ENCODE peak calls at places on chromosomes 5 and 9, in seven cellular contexts. Z is IMR-90, X is mesendoderm, M is H9, N is neuronal stem cell, J is H1, D is trophoblast cell. E is an unnamed sample.

GRCh38 chr9:29213374-29214161 is 1640.3 kb upstream of the C9orf72 start:
- DNase-seq in Z (no peak), X (peak; percentile 77), M (peak; percentile 81), N (peak; percentile 54), J (no peak), D (no peak), E (peak; percentile 57)

GRCh38 chr5:149227168-149227826 is 44.4 kb upstream of the AFAP1L1 start:
- DNase-seq in Z (peak; percentile 79), X (peak; percentile 13), M (no peak), N (no peak), J (no peak), D (peak; percentile 50), E (peak; percentile 78)

GRCh38 chr5:55226934-55227737 is at the start of gene MCIDAS:
- DNase-seq in Z (peak; percentile 6), X (peak; percentile 85), M (peak; percentile 81), N (peak; percentile 70), J (no peak), D (peak; percentile 52), E (peak; percentile 33)

GRCh38 chr5:113166710-113167366 is 190.2 kb downstream of the DCP2 start:
- DNase-seq in Z (peak; percentile 89), X (no peak), M (no peak), N (no peak), J (no peak), D (peak; percentile 61), E (peak; percentile 90)

GRCh38 chr5:27171696-27172362 is 133.4 kb upstream of the CDH9 start:
- DNase-seq in Z (no peak), X (no peak), M (no peak), N (no peak), J (no peak), D (no peak), E (no peak)

GRCh38 chr5:96537386-96537785 is 104.3 kb upstream of the PCSK1 start:
- DNase-seq in Z (peak; percentile 89), X (no peak), M (no peak), N (no peak), J (no peak), D (no peak), E (peak; percentile 89)

GRCh38 chr9:113875917-113876805 is at the start of gene ZNF618:
- DNase-seq in Z (no peak), X (peak; percentile 35), M (no peak), N (peak; percentile 23), J (no peak), D (peak; percentile 50), E (peak; percentile 35)

GRCh38 chr9:110579763-110580255 is 268 bp upstream of the SVEP1 start:
- DNase-seq in Z (peak; percentile 71), X (peak; percentile 88), M (peak; percentile 40), N (peak; percentile 45), J (no peak), D (peak; percentile 23), E (peak; percentile 83)

GRCh38 chr5:160520609-160521391 is 99.1 kb downstream of the PTTG1 start:
- DNase-seq in Z (no peak), X (no peak), M (no peak), N (no peak), J (no peak), D (peak; percentile 65), E (no peak)

GRCh38 chr9:76459691-76460635 is 981 bp downstream of the GCNT1 start:
- DNase-seq in Z (peak; percentile 62), X (peak; percentile 93), M (peak; percentile 54), N (peak; percentile 23), J (no peak), D (peak; percentile 93), E (peak; percentile 73)

GRCh38 chr9:12813960-12814876 is 39.4 kb downstream of the LURAP1L start:
- DNase-seq in Z (peak; percentile 100), X (peak; percentile 15), M (no peak), N (no peak), J (no peak), D (peak; percentile 95), E (peak; percentile 99)

GRCh38 chr9:113541019-113541900 is 77.7 kb downstream of the RGS3 start:
- DNase-seq in Z (peak; percentile 55), X (peak; percentile 97), M (peak; percentile 88), N (peak; percentile 56), J (no peak), D (peak; percentile 10), E (peak; percentile 76)

GRCh38 chr5:101679816-101680215 is 616.3 kb downstream of the SLCO4C1 start:
- DNase-seq in Z (no peak), X (peak; percentile 9), M (no peak), N (no peak), J (no peak), D (no peak), E (peak; percentile 1)

GRCh38 chr9:128635266-128636023 is 21.2 kb downstream of the DYNC2I2 start:
- DNase-seq in Z (peak; percentile 94), X (peak; percentile 99), M (peak; percentile 96), N (peak; percentile 39), J (peak; percentile 81), D (peak; percentile 99), E (peak; percentile 94)

GRCh38 chr9:113988951-113989780 is 88.9 kb downstream of the AMBP start:
- DNase-seq in Z (no peak), X (no peak), M (no peak), N (no peak), J (no peak), D (no peak), E (no peak)

GRCh38 chr5:159412284-159413046 is 82.2 kb upstream of the IL12B start:
- DNase-seq in Z (no peak), X (peak; percentile 71), M (no peak), N (no peak), J (no peak), D (no peak), E (peak; percentile 12)

GRCh38 chr9:7782390-7783120 is 17.0 kb downstream of the DMAC1 start:
- DNase-seq in Z (no peak), X (no peak), M (no peak), N (no peak), J (no peak), D (no peak), E (no peak)

GRCh38 chr5:52878671-52879070 is 91.0 kb downstream of the ITGA1 start:
- DNase-seq in Z (peak; percentile 44), X (no peak), M (no peak), N (no peak), J (no peak), D (no peak), E (peak; percentile 70)

GRCh38 chr9:106878943-106879916 is 16.3 kb downstream of the ZNF462 start:
- DNase-seq in Z (peak; percentile 99), X (no peak), M (no peak), N (peak; percentile 52), J (no peak), D (peak; percentile 28), E (peak; percentile 98)

GRCh38 chr5:90390933-90391332 is 18.6 kb downstream of the CETN3 start:
- DNase-seq in Z (no peak), X (peak; percentile 77), M (peak; percentile 43), N (no peak), J (no peak), D (peak; percentile 62), E (peak; percentile 8)

GRCh38 chr5:60613826-60614225 is 86.1 kb downstream of the DEPDC1B start:
- DNase-seq in Z (no peak), X (no peak), M (no peak), N (no peak), J (no peak), D (no peak), E (no peak)

GRCh38 chr5:129857124-129857523 is 47.1 kb upstream of the CHSY3 start:
- DNase-seq in Z (no peak), X (no peak), M (no peak), N (no peak), J (no peak), D (no peak), E (peak; percentile 5)

GRCh38 chr5:79955496-79956172 is 35.4 kb downstream of the MTX3 start:
- DNase-seq in Z (no peak), X (no peak), M (no peak), N (no peak), J (no peak), D (no peak), E (no peak)
- H3K27ac ChIP-seq in Z (no peak overlapping the region), X (no peak overlapping the region), M (no peak overlapping the region), N (no peak overlapping the region), J (no peak overlapping the region), D (peak overlapping the region; percentile 20), E (no peak overlapping the region)

GRCh38 chr9:117826837-117827236 is 122.6 kb downstream of the TLR4 start:
- DNase-seq in Z (no peak), X (no peak), M (no peak), N (no peak), J (no peak), D (no peak), E (no peak)
- H3K4ac ChIP-seq in Z (no peak overlapping the region), X (no peak overlapping the region), M (no peak overlapping the region), N (no peak overlapping the region), J (no peak overlapping the region), D (no peak overlapping the region), E (no peak overlapping the region)

GRCh38 chr9:1535051-1535450 is 480.1 kb upstream of the SMARCA2 start:
- DNase-seq in Z (no peak), X (no peak), M (no peak), N (no peak), J (no peak), D (peak; percentile 50), E (no peak)

GRCh38 chr9:1531411-1531903 is 481.3 kb downstream of the DMRT2 start:
- DNase-seq in Z (no peak), X (no peak), M (no peak), N (no peak), J (no peak), D (no peak), E (no peak)

GRCh38 chr9:1535599-1535998 is 479.5 kb upstream of the SMARCA2 start:
- DNase-seq in Z (no peak), X (no peak), M (no peak), N (no peak), J (no peak), D (no peak), E (no peak)

GRCh38 chr9:1536522-1537170 is 478.5 kb upstream of the SMARCA2 start:
- DNase-seq in Z (no peak), X (no peak), M (no peak), N (no peak), J (no peak), D (peak; percentile 11), E (no peak)

GRCh38 chr9:1530681-1531080 is 480.5 kb downstream of the DMRT2 start:
- DNase-seq in Z (no peak), X (no peak), M (no peak), N (no peak), J (no peak), D (no peak), E (no peak)
- H3K4me2 ChIP-seq in Z (no peak overlapping the region), X (no peak overlapping the region), M (no peak overlapping the region), N (no peak overlapping the region), J (no peak overlapping the region), D (no peak overlapping the region), E (no peak overlapping the region)

GRCh38 chr9:70593241-70593640 is 178.8 kb upstream of the KLF9 start:
- DNase-seq in Z (no peak), X (no peak), M (no peak), N (no peak), J (no peak), D (no peak), E (no peak)

GRCh38 chr9:70588381-70588780 is 173.9 kb upstream of the KLF9 start:
- DNase-seq in Z (no peak), X (no peak), M (no peak), N (no peak), J (no peak), D (peak; percentile 65), E (no peak)

GRCh38 chr9:70588999-70589398 is 174.5 kb upstream of the KLF9 start:
- DNase-seq in Z (no peak), X (no peak), M (no peak), N (no peak), J (no peak), D (no peak), E (no peak)

GRCh38 chr9:70589571-70590263 is 175.3 kb upstream of the KLF9 start:
- DNase-seq in Z (peak; percentile 90), X (no peak), M (no peak), N (no peak), J (no peak), D (peak; percentile 87), E (peak; percentile 66)

GRCh38 chr9:70590264-70590646 is 175.8 kb upstream of the KLF9 start:
- DNase-seq in Z (peak; percentile 70), X (no peak), M (no peak), N (no peak), J (no peak), D (peak; percentile 75), E (peak; percentile 53)
- H3K27ac ChIP-seq in Z (peak overlapping the region; percentile 95), X (no peak overlapping the region), M (no peak overlapping the region), N (no peak overlapping the region), J (no peak overlapping the region), D (peak overlapping the region; percentile 55), E (no peak overlapping the region)